ENCODE peak calls at places on chromosomes 11 and 22, in six cellular contexts. One of them, this sample, is unnamed. For H3K4me1, the result is how much of the 10 kb centered on the place peaks cover.

GRCh38 chr11:76579047-76579751 is 91.3 kb downstream of the LRRC32 start:
- DNase-seq in psoas muscle: peak
- DNase-seq in colonic mucosa: no peak
- DNase-seq in GM23338: peak
- DNase-seq in K562: no peak
- DNase-seq in HCT116: no peak
- DNase-seq in this sample: peak

GRCh38 chr22:42985541-42985925 is 29.4 kb downstream of the PACSIN2 start:
- DNase-seq in psoas muscle: no peak
- DNase-seq in colonic mucosa: no peak
- DNase-seq in GM23338: no peak
- DNase-seq in HCT116: no peak
- DNase-seq in K562: no peak
- DNase-seq in this sample: no peak

GRCh38 chr22:34861787-34862186 is 204.2 kb upstream of the ISX start:
- DNase-seq in K562: no peak
- DNase-seq in HCT116: no peak
- DNase-seq in GM23338: no peak
- DNase-seq in psoas muscle: no peak
- DNase-seq in colonic mucosa: no peak
- DNase-seq in this sample: no peak

GRCh38 chr11:66815646-66816045 is 27.6 kb upstream of the RCE1 start:
- DNase-seq in colonic mucosa: no peak
- DNase-seq in psoas muscle: no peak
- DNase-seq in HCT116: no peak
- DNase-seq in K562: no peak
- DNase-seq in GM23338: no peak
- DNase-seq in this sample: no peak

GRCh38 chr11:110801328-110801727 is 89.1 kb upstream of the ARHGAP20 start:
- DNase-seq in GM23338: no peak
- DNase-seq in K562: no peak
- DNase-seq in HCT116: no peak
- DNase-seq in colonic mucosa: no peak
- DNase-seq in psoas muscle: no peak
- DNase-seq in this sample: no peak

GRCh38 chr22:41830174-41830573 is 2.7 kb upstream of the SREBF2 start:
- DNase-seq in GM23338: no peak
- DNase-seq in K562: no peak
- DNase-seq in colonic mucosa: no peak
- DNase-seq in HCT116: no peak
- DNase-seq in psoas muscle: no peak
- DNase-seq in this sample: no peak

GRCh38 chr11:122814401-122814800 is 23.9 kb upstream of the CRTAM start:
- DNase-seq in K562: no peak
- DNase-seq in HCT116: no peak
- DNase-seq in colonic mucosa: no peak
- DNase-seq in psoas muscle: no peak
- DNase-seq in GM23338: peak
- DNase-seq in this sample: no peak

GRCh38 chr11:125055107-125055715 is 7.9 kb upstream of the SLC37A2 start:
- DNase-seq in HCT116: no peak
- DNase-seq in K562: no peak
- DNase-seq in colonic mucosa: no peak
- DNase-seq in psoas muscle: no peak
- DNase-seq in GM23338: no peak
- DNase-seq in this sample: no peak

GRCh38 chr22:49678842-49679170 is 148.9 kb downstream of the BRD1 start:
- DNase-seq in psoas muscle: no peak
- DNase-seq in HCT116: no peak
- DNase-seq in colonic mucosa: no peak
- DNase-seq in GM23338: no peak
- DNase-seq in K562: no peak
- DNase-seq in this sample: no peak

GRCh38 chr11:36452987-36453386 is 57.1 kb downstream of the TRAF6 start:
- DNase-seq in colonic mucosa: no peak
- DNase-seq in HCT116: no peak
- DNase-seq in GM23338: no peak
- DNase-seq in K562: no peak
- DNase-seq in psoas muscle: no peak
- DNase-seq in this sample: no peak

GRCh38 chr11:37506516-37506915 is 908.5 kb upstream of the RAG2 start:
- DNase-seq in HCT116: no peak
- DNase-seq in psoas muscle: no peak
- DNase-seq in GM23338: no peak
- DNase-seq in K562: no peak
- DNase-seq in colonic mucosa: no peak
- DNase-seq in this sample: no peak

GRCh38 chr11:12199231-12199948 is 89.0 kb downstream of the MICAL2 start:
- DNase-seq in colonic mucosa: no peak
- DNase-seq in psoas muscle: no peak
- DNase-seq in K562: peak
- DNase-seq in GM23338: no peak
- DNase-seq in HCT116: no peak
- DNase-seq in this sample: no peak

GRCh38 chr22:48886604-48887393 is 940.9 kb downstream of the BRD1 start:
- DNase-seq in K562: no peak
- DNase-seq in psoas muscle: no peak
- DNase-seq in GM23338: no peak
- DNase-seq in colonic mucosa: no peak
- DNase-seq in HCT116: no peak
- DNase-seq in this sample: peak

GRCh38 chr22:38056969-38057841 is at the start of gene PICK1:
- DNase-seq in colonic mucosa: peak
- DNase-seq in psoas muscle: peak
- DNase-seq in GM23338: peak
- DNase-seq in K562: peak
- DNase-seq in HCT116: peak
- DNase-seq in this sample: peak

GRCh38 chr22:21713428-21714058 is 22.1 kb downstream of the YPEL1 start:
- DNase-seq in K562: no peak
- DNase-seq in GM23338: no peak
- DNase-seq in colonic mucosa: no peak
- DNase-seq in psoas muscle: no peak
- DNase-seq in HCT116: no peak
- DNase-seq in this sample: no peak

DNA sequence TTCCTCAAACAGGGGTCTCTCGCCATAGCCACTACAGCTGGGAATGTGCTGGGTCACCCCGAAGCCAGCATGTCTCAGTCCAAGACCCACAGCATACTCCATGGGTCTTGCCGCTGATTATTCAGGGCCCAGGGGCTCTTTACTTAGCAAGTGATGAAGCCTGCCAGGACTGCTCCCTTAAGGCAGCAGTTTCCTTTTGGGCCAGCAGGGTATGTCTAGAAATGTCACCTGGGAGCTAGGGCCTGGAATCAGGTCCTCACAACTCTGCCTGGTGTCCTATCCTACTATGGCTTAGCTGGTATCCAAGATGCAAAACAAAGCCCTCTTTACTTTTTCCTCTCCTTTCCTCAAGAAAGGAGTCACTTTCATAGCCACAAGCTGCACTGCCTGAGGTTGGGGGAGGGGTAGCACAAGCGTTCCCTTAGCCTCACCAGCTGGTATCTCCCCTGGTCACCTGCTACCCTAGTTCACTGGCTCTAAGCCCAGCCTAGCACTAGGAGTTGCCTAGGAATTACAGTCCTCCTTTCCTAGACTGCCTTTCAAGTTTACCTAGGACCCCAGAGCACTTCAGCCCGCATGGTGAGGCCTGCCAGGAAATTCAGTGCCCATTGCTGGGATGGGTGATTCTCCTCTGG is 22.6 kb upstream of the NCR3LG1 start:
- DNase-seq in colonic mucosa: no peak
- DNase-seq in psoas muscle: no peak
- DNase-seq in K562: no peak
- DNase-seq in GM23338: peak
- DNase-seq in HCT116: no peak
- DNase-seq in this sample: peak
- TF ChIP-seq CTCF in colonic mucosa: no peak
- TF ChIP-seq CTCF in psoas muscle: no peak
- TF ChIP-seq CTCF in K562: no peak
- TF ChIP-seq CTCF in GM23338: no peak
- TF ChIP-seq CTCF in HCT116: no peak
- TF ChIP-seq CTCF in this sample: no peak

GRCh38 chr11:109590782-109591181 is 168.8 kb downstream of the C11orf87 start:
- DNase-seq in HCT116: no peak
- DNase-seq in colonic mucosa: no peak
- DNase-seq in GM23338: no peak
- DNase-seq in psoas muscle: no peak
- DNase-seq in K562: no peak
- DNase-seq in this sample: no peak

GRCh38 chr11:109583996-109584395 is 162.0 kb downstream of the C11orf87 start:
- DNase-seq in HCT116: no peak
- DNase-seq in GM23338: no peak
- DNase-seq in psoas muscle: no peak
- DNase-seq in colonic mucosa: no peak
- DNase-seq in K562: no peak
- DNase-seq in this sample: no peak

DNA sequence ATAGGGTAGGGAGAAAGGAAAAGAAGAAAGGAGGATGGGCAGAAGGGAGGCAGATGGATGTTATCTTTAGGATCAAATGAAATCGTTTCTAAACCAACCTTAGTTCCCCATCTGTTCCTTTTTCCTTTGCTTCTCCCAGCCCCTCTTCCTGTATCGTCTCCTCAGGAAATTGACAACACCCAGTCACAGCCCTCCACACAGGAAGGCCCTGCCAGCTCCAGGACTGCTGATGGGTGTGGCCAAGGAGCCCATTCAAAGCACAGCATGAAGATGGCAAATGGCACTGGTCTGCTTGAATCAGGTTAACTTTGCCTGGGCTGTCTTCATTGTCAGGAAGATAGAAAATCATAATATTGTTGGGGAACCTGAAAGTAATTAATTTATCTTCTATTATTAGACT is 164.8 kb downstream of the C11orf87 start:
- DNase-seq in GM23338: peak
- DNase-seq in colonic mucosa: no peak
- DNase-seq in psoas muscle: no peak
- DNase-seq in HCT116: no peak
- DNase-seq in K562: no peak
- DNase-seq in this sample: no peak
- H3K4me1 ChIP-seq in GM23338: under half
- H3K4me1 ChIP-seq in colonic mucosa: under half
- H3K4me1 ChIP-seq in psoas muscle: under half
- H3K4me1 ChIP-seq in HCT116: under half
- H3K4me1 ChIP-seq in K562: under half
- H3K4me1 ChIP-seq in this sample: under half

DNA sequence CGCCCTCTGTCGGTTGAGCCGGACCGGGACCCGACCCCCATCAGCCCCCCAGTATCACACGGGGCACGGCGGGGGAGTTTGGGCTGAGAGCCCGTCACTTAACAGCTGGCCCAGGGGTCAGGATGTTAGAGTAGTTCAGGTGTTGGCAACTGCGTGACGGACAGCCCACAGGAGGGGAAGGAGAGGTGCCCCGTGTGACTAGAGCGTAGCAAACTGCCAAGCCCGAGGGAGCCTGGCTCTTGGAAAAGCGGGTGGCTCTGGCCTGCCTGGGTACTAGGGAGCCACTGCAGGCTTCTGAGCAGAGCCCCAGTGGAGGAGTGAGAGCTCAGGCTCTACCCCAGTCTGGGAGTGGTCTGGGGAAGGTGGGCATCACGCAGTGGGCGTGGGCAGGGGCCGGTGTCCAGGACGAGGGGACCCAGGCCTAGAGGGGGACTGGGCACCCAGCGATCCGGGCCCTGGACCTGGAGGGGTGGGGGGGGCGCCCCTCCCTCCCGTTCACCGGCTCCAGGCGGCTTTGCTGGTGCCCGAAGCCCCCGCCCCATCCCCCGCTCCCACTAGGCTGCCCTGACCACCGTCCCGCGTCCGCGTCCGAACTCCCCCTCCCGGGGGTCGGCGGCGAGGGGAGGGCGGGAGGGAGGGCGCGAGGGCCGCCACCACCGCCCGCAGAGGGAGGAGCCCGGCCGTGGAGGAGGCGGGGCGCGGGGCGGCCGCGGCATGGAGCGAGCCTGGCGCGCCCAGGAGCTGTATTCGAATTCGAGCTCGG is 24.4 kb downstream of the SHANK3 start:
- DNase-seq in psoas muscle: peak
- DNase-seq in HCT116: no peak
- DNase-seq in K562: peak
- DNase-seq in colonic mucosa: no peak
- DNase-seq in GM23338: peak
- DNase-seq in this sample: peak
- H3K4me3 ChIP-seq in psoas muscle: peak
- H3K4me3 ChIP-seq in HCT116: peak
- H3K4me3 ChIP-seq in K562: no peak
- H3K4me3 ChIP-seq in colonic mucosa: peak
- H3K4me3 ChIP-seq in GM23338: peak
- H3K4me3 ChIP-seq in this sample: peak

GRCh38 chr11:95788921-95789505 is 569 bp downstream of the FAM76B start:
- DNase-seq in GM23338: peak
- DNase-seq in colonic mucosa: no peak
- DNase-seq in K562: peak
- DNase-seq in psoas muscle: no peak
- DNase-seq in HCT116: no peak
- DNase-seq in this sample: no peak
- TF ChIP-seq CTCF in GM23338: peak
- TF ChIP-seq CTCF in colonic mucosa: no peak
- TF ChIP-seq CTCF in K562: peak
- TF ChIP-seq CTCF in psoas muscle: no peak
- TF ChIP-seq CTCF in HCT116: no peak
- TF ChIP-seq CTCF in this sample: peak

GRCh38 chr11:114094516-114094915 is 35.0 kb downstream of the ZBTB16 start:
- DNase-seq in HCT116: no peak
- DNase-seq in K562: no peak
- DNase-seq in psoas muscle: no peak
- DNase-seq in colonic mucosa: no peak
- DNase-seq in GM23338: no peak
- DNase-seq in this sample: no peak

GRCh38 chr11:114090976-114091375 is 31.5 kb downstream of the ZBTB16 start:
- DNase-seq in K562: no peak
- DNase-seq in colonic mucosa: no peak
- DNase-seq in psoas muscle: no peak
- DNase-seq in GM23338: no peak
- DNase-seq in HCT116: no peak
- DNase-seq in this sample: no peak

GRCh38 chr11:114092953-114093352 is 33.4 kb downstream of the ZBTB16 start:
- DNase-seq in HCT116: no peak
- DNase-seq in K562: no peak
- DNase-seq in psoas muscle: no peak
- DNase-seq in colonic mucosa: no peak
- DNase-seq in GM23338: no peak
- DNase-seq in this sample: no peak

GRCh38 chr11:114091791-114092397 is 32.4 kb downstream of the ZBTB16 start:
- DNase-seq in HCT116: no peak
- DNase-seq in GM23338: no peak
- DNase-seq in K562: no peak
- DNase-seq in psoas muscle: no peak
- DNase-seq in colonic mucosa: no peak
- DNase-seq in this sample: no peak

DNA sequence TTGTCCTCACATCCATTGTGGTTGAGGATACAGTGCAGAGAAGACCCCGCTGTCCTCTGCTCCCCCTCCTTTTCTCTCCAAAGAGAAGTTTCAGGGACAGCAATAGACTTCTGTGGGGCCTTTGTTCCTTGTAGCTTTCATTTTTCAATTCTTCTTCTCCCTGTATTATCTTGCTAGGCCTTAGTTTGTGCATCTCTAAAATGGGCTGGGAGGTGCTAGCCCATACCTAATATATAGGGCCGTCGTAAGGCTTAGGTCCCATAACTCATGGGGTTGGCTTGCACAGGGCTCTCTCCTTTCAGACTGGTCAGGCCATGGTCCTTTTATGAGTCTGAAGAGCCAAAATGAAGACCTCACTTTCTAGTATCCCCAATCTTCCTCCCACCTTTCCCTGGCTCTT is 33.0 kb downstream of the ZBTB16 start:
- DNase-seq in GM23338: no peak
- DNase-seq in K562: no peak
- DNase-seq in colonic mucosa: no peak
- DNase-seq in HCT116: no peak
- DNase-seq in psoas muscle: no peak
- DNase-seq in this sample: no peak
- H3K4me1 ChIP-seq in GM23338: under half
- H3K4me1 ChIP-seq in K562: under half
- H3K4me1 ChIP-seq in colonic mucosa: under half
- H3K4me1 ChIP-seq in HCT116: under half
- H3K4me1 ChIP-seq in psoas muscle: half or more
- H3K4me1 ChIP-seq in this sample: half or more

This sample was measured in left ventricle myocardium inferior.